ENCODE peak calls at places on chromosomes 4 and X, in seven cellular contexts. K, C, E, S, X, R and Q are unnamed samples.

GRCh38 chrX:46165411-46165810 is 379.8 kb downstream of the ZNF674 start:
- DNase-seq in K (no peak), C (peak; percentile 7), E (no peak), S (no peak), X (no peak), R (no peak), Q (no peak)

GRCh38 chr4:103498161-103499070 is 221.4 kb downstream of the TACR3 start:
- DNase-seq in K (no peak), C (peak; percentile 45), E (no peak), S (no peak), X (no peak), R (no peak), Q (no peak)

GRCh38 chr4:169132561-169133305 is 122.7 kb upstream of the CBR4 start:
- DNase-seq in K (no peak), C (no peak), E (no peak), S (no peak), X (no peak), R (no peak), Q (no peak)

GRCh38 chr4:25810016-25810415 is 52.8 kb downstream of the SEL1L3 start:
- DNase-seq in K (no peak), C (no peak), E (no peak), S (no peak), X (no peak), R (no peak), Q (no peak)

GRCh38 chr4:48720459-48720858 is 59.6 kb downstream of the FRYL start:
- DNase-seq in K (no peak), C (no peak), E (no peak), S (no peak), X (no peak), R (no peak), Q (no peak)

GRCh38 chrX:101417981-101418841 is 10.2 kb downstream of the HNRNPH2 start:
- DNase-seq in K (peak; percentile 84), C (peak; percentile 48), E (peak; percentile 74), S (peak; percentile 78), X (peak; percentile 72), R (peak; percentile 51), Q (no peak)

GRCh38 chr4:113389160-113389559 is 339.7 kb downstream of the ANK2 start:
- DNase-seq in K (no peak), C (no peak), E (no peak), S (no peak), X (no peak), R (no peak), Q (no peak)

GRCh38 chr4:40842318-40842717 is 92.6 kb downstream of the NSUN7 start:
- DNase-seq in K (no peak), C (no peak), E (peak; percentile 29), S (no peak), X (no peak), R (no peak), Q (no peak)

GRCh38 chrX:106955004-106955772 is 35.0 kb downstream of the CLDN2 start:
- DNase-seq in K (no peak), C (peak; percentile 7), E (no peak), S (no peak), X (no peak), R (no peak), Q (no peak)

GRCh38 chr4:169179609-169180526 is 90.9 kb downstream of the SH3RF1 start:
- DNase-seq in K (no peak), C (no peak), E (no peak), S (no peak), X (no peak), R (no peak), Q (no peak)

GRCh38 chr4:151415978-151416377 is 7.0 kb downstream of the FHIP1A start:
- DNase-seq in K (no peak), C (peak; percentile 69), E (no peak), S (no peak), X (no peak), R (no peak), Q (no peak)

GRCh38 chr4:185576918-185577591 is 41.7 kb upstream of the PDLIM3 start:
- DNase-seq in K (no peak), C (peak; percentile 50), E (no peak), S (no peak), X (no peak), R (no peak), Q (no peak)

GRCh38 chrX:47172549-47172948 is 21.1 kb upstream of the UBA1 start:
- DNase-seq in K (peak; percentile 59), C (no peak), E (no peak), S (peak; percentile 12), X (no peak), R (no peak), Q (no peak)

GRCh38 chr4:75555294-75556164 is at the start of gene ODAPH:
- DNase-seq in K (no peak), C (no peak), E (no peak), S (no peak), X (no peak), R (peak; percentile 60), Q (no peak)
- TF ChIP-seq CTCF in K (no peak), C (no peak), E (no peak), S (no peak), X (no peak), R (no peak), Q (no peak)

GRCh38 chr4:162111078-162111477 is 52.7 kb downstream of the FSTL5 start:
- DNase-seq in K (no peak), C (no peak), E (no peak), S (no peak), X (no peak), R (no peak), Q (no peak)

GRCh38 chr4:162117051-162117450 is 46.7 kb downstream of the FSTL5 start:
- DNase-seq in K (no peak), C (no peak), E (no peak), S (no peak), X (no peak), R (no peak), Q (no peak)

GRCh38 chr4:162116085-162116784 is 47.6 kb downstream of the FSTL5 start:
- DNase-seq in K (no peak), C (no peak), E (no peak), S (no peak), X (no peak), R (no peak), Q (no peak)

DNA sequence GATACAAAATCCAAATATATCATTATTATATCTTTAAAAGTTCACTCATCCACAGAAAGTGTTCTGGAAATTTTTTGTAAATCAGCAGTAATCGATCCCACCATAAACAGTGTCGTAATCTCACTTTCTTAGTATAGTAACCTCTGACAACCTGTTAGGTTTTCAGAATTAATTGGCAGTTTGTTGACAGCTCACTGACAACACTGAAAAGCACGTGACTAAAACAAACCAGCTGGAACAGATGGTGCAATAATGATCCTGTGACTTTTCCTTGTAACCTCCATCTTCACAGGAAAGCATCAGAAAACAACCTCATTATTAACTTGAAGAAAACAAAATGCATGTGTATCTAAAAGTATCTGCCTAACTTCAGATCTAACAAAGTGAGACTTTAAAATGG is 48.5 kb downstream of the FSTL5 start:
- DNase-seq in K (no peak), C (no peak), E (no peak), S (no peak), X (no peak), R (no peak), Q (no peak)
- H3K9me3 ChIP-seq in K (no peaks in the 10 kb centered on the region), C (no peaks in the 10 kb centered on the region), E (no peaks in the 10 kb centered on the region), S (no peaks in the 10 kb centered on the region), X (no peaks in the 10 kb centered on the region), R (no peaks in the 10 kb centered on the region), Q (no peaks in the 10 kb centered on the region)

GRCh38 chr4:182925298-182925738 is 8.1 kb upstream of the DCTD start:
- DNase-seq in K (peak; percentile 89), C (peak; percentile 82), E (peak; percentile 37), S (peak; percentile 72), X (peak; percentile 66), R (peak; percentile 73), Q (peak; percentile 86)
- TF ChIP-seq CTCF in K (peak; percentile 78), C (peak; percentile 51), E (peak; percentile 56), S (peak; percentile 21), X (peak; percentile 70), R (peak; percentile 63), Q (peak; percentile 91)

GRCh38 chr4:109609431-109609830 is 49.4 kb downstream of the MCUB start:
- DNase-seq in K (no peak), C (no peak), E (no peak), S (no peak), X (no peak), R (no peak), Q (no peak)

GRCh38 chr4:109614466-109614865 is 54.4 kb downstream of the MCUB start:
- DNase-seq in K (no peak), C (peak; percentile 9), E (no peak), S (no peak), X (no peak), R (no peak), Q (no peak)

GRCh38 chr4:109607976-109608375 is 47.9 kb downstream of the MCUB start:
- DNase-seq in K (no peak), C (no peak), E (no peak), S (no peak), X (no peak), R (no peak), Q (no peak)

GRCh38 chr4:109614015-109614414 is 54.0 kb downstream of the MCUB start:
- DNase-seq in K (no peak), C (no peak), E (no peak), S (no peak), X (no peak), R (no peak), Q (no peak)

DNA sequence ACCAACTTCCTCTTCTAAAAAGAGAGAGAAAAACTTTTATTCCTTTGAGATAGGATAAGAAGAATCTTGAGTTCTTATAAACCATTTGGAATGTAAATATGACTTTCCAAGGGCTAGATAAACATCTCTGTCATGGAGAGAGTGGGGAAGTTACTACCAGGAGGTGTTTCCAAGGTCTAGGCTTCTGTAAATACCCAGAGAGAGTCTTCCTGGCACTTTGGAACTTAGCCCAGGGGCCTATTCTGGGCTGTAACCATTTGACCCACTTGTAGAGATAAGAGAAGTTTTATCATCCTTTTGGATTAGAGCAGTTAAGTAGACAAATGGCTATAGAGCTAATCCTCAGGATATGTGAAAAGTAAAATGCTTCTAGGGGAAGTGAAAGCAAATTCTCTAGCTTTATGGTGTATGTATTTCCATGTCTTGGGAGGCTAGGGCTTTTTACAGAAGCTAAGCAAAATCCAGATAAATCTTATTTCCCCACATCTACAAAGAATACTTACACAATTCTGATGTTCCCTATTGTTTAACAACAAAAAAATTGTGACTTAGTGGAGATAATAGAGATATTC is 51.1 kb downstream of the MCUB start:
- DNase-seq in K (no peak), C (peak; percentile 6), E (no peak), S (no peak), X (no peak), R (no peak), Q (no peak)
- H3K9me3 ChIP-seq in K (no peaks in the 10 kb centered on the region), C (no peaks in the 10 kb centered on the region), E (peaks cover 19% of the 10 kb centered on the region), S (peaks cover 9% of the 10 kb centered on the region), X (peaks cover 39% of the 10 kb centered on the region), R (no peaks in the 10 kb centered on the region), Q (peaks cover 19% of the 10 kb centered on the region)

GRCh38 chr4:2930821-2931764 is 32.1 kb downstream of the NOP14 start:
- DNase-seq in K (peak; percentile 78), C (no peak), E (no peak), S (peak; percentile 79), X (peak; percentile 21), R (no peak), Q (no peak)

GRCh38 chr4:2931765-2932560 is 31.2 kb downstream of the NOP14 start:
- DNase-seq in K (peak; percentile 90), C (no peak), E (peak; percentile 65), S (peak; percentile 85), X (peak; percentile 78), R (peak; percentile 88), Q (peak; percentile 82)

GRCh38 chr4:2929469-2929868 is 33.7 kb downstream of the NOP14 start:
- DNase-seq in K (peak; percentile 70), C (no peak), E (no peak), S (peak; percentile 28), X (no peak), R (no peak), Q (no peak)

GRCh38 chr4:2928242-2929155 is 34.7 kb downstream of the NOP14 start:
- DNase-seq in K (peak; percentile 57), C (no peak), E (no peak), S (peak; percentile 35), X (no peak), R (no peak), Q (no peak)

GRCh38 chr4:2930135-2930805 is 32.9 kb downstream of the NOP14 start:
- DNase-seq in K (peak; percentile 70), C (no peak), E (no peak), S (peak; percentile 31), X (peak; percentile 15), R (no peak), Q (no peak)
- TF ChIP-seq CTCF in K (no peak), C (no peak), E (no peak), S (no peak), X (no peak), R (no peak), Q (no peak)